ENCODE peak calls at places on chromosomes 13 and 19, in eight cellular contexts. K is A673, X is cardiac fibroblast, Z is fibroblast of mammary gland, I is osteoblast, O is pancreas, W is body of pancreas, M is fibroblast of lung. L is an unnamed sample.

GRCh38 chr13:79989251-79989661 is 351.7 kb downstream of the SPRY2 start:
- DNase-seq in K (no peak), X (no peak), Z (peak), I (no peak), O (no peak), W (no peak), M (peak), L (no peak)

GRCh38 chr19:50519006-50519575 is 5.4 kb upstream of the ASPDH start:
- DNase-seq in K (no peak), X (no peak), Z (no peak), I (peak), O (no peak), W (no peak), M (no peak), L (no peak)

GRCh38 chr19:389246-389934 is 19.6 kb downstream of the C2CD4C start:
- DNase-seq in K (no peak), X (no peak), Z (no peak), I (peak), O (no peak), W (no peak), M (no peak), L (no peak)

GRCh38 chr13:40605573-40605972 is 60.9 kb downstream of the FOXO1 start:
- DNase-seq in K (no peak), X (no peak), Z (no peak), I (no peak), O (no peak), W (no peak), M (no peak), L (no peak)

GRCh38 chr19:29404015-29404414 is 121.8 kb upstream of the VSTM2B start:
- DNase-seq in K (no peak), X (no peak), Z (no peak), I (peak), O (no peak), W (no peak), M (no peak), L (no peak)

GRCh38 chr13:34506796-34507195 is 435.3 kb upstream of the NBEA start:
- DNase-seq in K (no peak), X (no peak), Z (no peak), I (no peak), O (no peak), W (no peak), M (peak), L (no peak)

GRCh38 chr13:22061371-22061805 is 390.5 kb downstream of the FGF9 start:
- DNase-seq in K (no peak), X (no peak), Z (no peak), I (no peak), O (no peak), W (no peak), M (no peak), L (no peak)

GRCh38 chr19:11881151-11881800 is 6.3 kb upstream of the ZNF69 start:
- DNase-seq in K (peak), X (peak), Z (peak), I (peak), O (peak), W (peak), M (peak), L (peak)

GRCh38 chr13:72639377-72639776 is 88.1 kb downstream of the MZT1 start:
- DNase-seq in K (no peak), X (no peak), Z (no peak), I (no peak), O (no peak), W (no peak), M (no peak), L (no peak)

GRCh38 chr19:22882797-22883196 is 50.7 kb downstream of the ZNF723 start:
- DNase-seq in K (peak), X (peak), Z (peak), I (peak), O (no peak), W (no peak), M (peak), L (peak)

GRCh38 chr13:29849731-29850212 is 645 bp downstream of the UBL3 start:
- DNase-seq in K (peak), X (peak), Z (peak), I (peak), O (peak), W (peak), M (peak), L (peak)

GRCh38 chr13:59247166-59247565 is 916.6 kb downstream of the DIAPH3 start:
- DNase-seq in K (no peak), X (no peak), Z (no peak), I (no peak), O (peak), W (peak), M (no peak), L (no peak)

GRCh38 chr13:111944171-111944583 is 122.8 kb upstream of the SOX1 start:
- DNase-seq in K (no peak), X (no peak), Z (no peak), I (no peak), O (no peak), W (no peak), M (no peak), L (no peak)

GRCh38 chr19:47056416-47056815 is 8.0 kb upstream of the TMEM160 start:
- DNase-seq in K (no peak), X (no peak), Z (no peak), I (no peak), O (no peak), W (no peak), M (no peak), L (no peak)

GRCh38 chr13:28574617-28575142 is 79.8 kb upstream of the FLT1 start:
- DNase-seq in K (peak), X (peak), Z (peak), I (peak), O (no peak), W (no peak), M (peak), L (peak)

GRCh38 chr19:57706346-57706745 is 2.7 kb downstream of the ZNF154 start:
- DNase-seq in K (no peak), X (no peak), Z (no peak), I (no peak), O (no peak), W (no peak), M (no peak), L (no peak)

GRCh38 chr19:58093071-58093470 is 5.0 kb downstream of the ZSCAN18 start:
- DNase-seq in K (no peak), X (no peak), Z (no peak), I (peak), O (no peak), W (no peak), M (no peak), L (no peak)

GRCh38 chr19:41599175-41599966 is 23.4 kb downstream of the CEACAM21 start:
- DNase-seq in K (no peak), X (no peak), Z (no peak), I (no peak), O (no peak), W (no peak), M (no peak), L (no peak)

GRCh38 chr19:51131780-51132680 is 7.3 kb downstream of the SIGLEC9 start:
- DNase-seq in K (no peak), X (peak), Z (peak), I (no peak), O (no peak), W (peak), M (no peak), L (peak)

GRCh38 chr13:23670793-23671192 is 100.6 kb downstream of the TNFRSF19 start:
- DNase-seq in K (no peak), X (no peak), Z (peak), I (no peak), O (no peak), W (no peak), M (peak), L (no peak)

GRCh38 chr13:23671367-23671766 is 101.2 kb downstream of the TNFRSF19 start:
- DNase-seq in K (no peak), X (no peak), Z (peak), I (no peak), O (no peak), W (no peak), M (peak), L (no peak)

GRCh38 chr13:23666576-23666975 is 96.4 kb downstream of the TNFRSF19 start:
- DNase-seq in K (no peak), X (no peak), Z (no peak), I (no peak), O (no peak), W (no peak), M (no peak), L (no peak)

GRCh38 chr13:23668557-23668956 is 98.3 kb downstream of the TNFRSF19 start:
- DNase-seq in K (no peak), X (no peak), Z (no peak), I (no peak), O (no peak), W (no peak), M (no peak), L (no peak)

GRCh38 chr13:23667750-23668149 is 97.5 kb downstream of the TNFRSF19 start:
- DNase-seq in K (no peak), X (no peak), Z (no peak), I (no peak), O (no peak), W (no peak), M (no peak), L (no peak)
- TF ChIP-seq CTCF in K (peak), X (no peak), Z (no peak), I (no peak), O (no peak), W (no peak), M (no peak), L (no peak)

GRCh38 chr13:113088691-113089020 is 16.9 kb upstream of the F7 start:
- DNase-seq in K (no peak), X (no peak), Z (no peak), I (no peak), O (no peak), W (no peak), M (no peak), L (no peak)
- H3K4me3 ChIP-seq in K (no peak), X (no peak), Z (no peak), I (no peak), O (no peak), W (no peak), M (no peak), L (no peak)

GRCh38 chr13:45226024-45226423 is 25.2 kb upstream of the KCTD4 start:
- DNase-seq in K (no peak), X (no peak), Z (no peak), I (no peak), O (no peak), W (no peak), M (no peak), L (no peak)
- TF ChIP-seq CTCF in K (no peak), X (no peak), Z (no peak), I (no peak), O (no peak), W (no peak), M (no peak), L (no peak)

DNA sequence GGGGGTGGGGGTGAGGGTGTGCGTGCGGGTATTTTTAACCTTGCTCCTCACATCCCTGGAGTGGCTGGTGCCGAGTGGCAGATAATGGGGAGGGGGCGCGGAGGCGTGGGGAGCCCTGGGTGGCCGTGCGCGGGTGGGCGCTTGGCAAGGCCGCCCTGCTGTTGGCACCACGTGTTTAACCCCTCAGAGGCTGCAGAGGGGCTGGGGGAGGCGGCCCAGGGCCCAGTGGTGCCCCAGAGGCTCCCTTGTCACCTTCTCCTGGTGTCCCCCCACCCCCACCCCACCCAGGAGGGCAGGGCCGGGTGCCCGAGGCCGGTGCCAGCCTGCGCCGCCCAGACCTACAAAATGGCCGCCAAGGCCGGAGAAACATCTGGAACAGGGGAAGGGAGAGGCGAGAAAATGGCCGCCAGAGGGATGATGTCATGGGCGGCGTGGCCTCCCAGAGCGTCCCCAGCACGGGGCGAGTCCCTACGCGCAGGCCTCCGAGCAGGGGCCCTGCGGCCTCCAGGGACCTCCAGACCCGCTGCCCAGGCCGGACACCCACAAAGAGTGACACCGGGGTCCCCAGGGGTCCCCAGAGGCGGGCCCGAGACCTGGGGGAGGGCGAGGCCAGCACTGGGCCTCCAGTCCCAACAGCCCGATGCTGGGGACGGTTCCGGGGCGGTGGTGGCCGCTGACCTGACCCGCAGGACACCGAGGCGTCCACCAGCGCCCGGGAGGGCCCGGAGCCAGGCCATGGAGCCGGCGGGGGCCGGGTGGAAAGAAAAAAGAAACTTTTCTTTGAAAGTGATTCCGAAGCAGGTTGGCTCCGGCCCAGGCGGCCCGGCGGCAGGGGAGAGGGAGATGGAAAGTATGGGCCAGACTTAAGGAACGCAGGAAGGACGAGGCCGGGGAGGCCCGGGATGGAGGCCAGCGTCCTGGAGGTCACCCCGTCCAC is 38.2 kb downstream of the NFIC start:
- DNase-seq in K (peak), X (peak), Z (peak), I (peak), O (peak), W (peak), M (peak), L (peak)
- H3K4me3 ChIP-seq in K (no peak), X (peak), Z (peak), I (peak), O (no peak), W (no peak), M (peak), L (peak)

L was measured in fibroblast of pulmonary artery.